ENCODE peak calls at places on chromosomes 5 and 9, in nine cellular contexts. One of them, this sample, is unnamed.

GRCh38 chr5:53425598-53426516 is 54.6 kb upstream of the FST start:
- DNase-seq in A549: no peak
- DNase-seq in adrenal gland: peak; percentile 26
- DNase-seq in heart right ventricle: no peak
- DNase-seq in sigmoid colon: no peak
- DNase-seq in lower lobe of right lung: no peak
- DNase-seq in cardiac muscle cell: peak; percentile 35
- DNase-seq in Peyer's patch: no peak
- DNase-seq in stomach: no peak
- DNase-seq in this sample: peak; percentile 37

GRCh38 chr9:92140074-92140753 is 25.0 kb upstream of the SPTLC1 start:
- DNase-seq in adrenal gland: peak; percentile 89
- DNase-seq in sigmoid colon: peak; percentile 91
- DNase-seq in A549: peak; percentile 73
- DNase-seq in Peyer's patch: peak; percentile 81
- DNase-seq in cardiac muscle cell: peak; percentile 79
- DNase-seq in heart right ventricle: peak; percentile 66
- DNase-seq in stomach: peak; percentile 83
- DNase-seq in lower lobe of right lung: peak; percentile 88
- DNase-seq in this sample: peak; percentile 68

GRCh38 chr9:121324316-121324715 is 45.7 kb downstream of the STOM start:
- DNase-seq in cardiac muscle cell: no peak
- DNase-seq in A549: no peak
- DNase-seq in Peyer's patch: no peak
- DNase-seq in adrenal gland: no peak
- DNase-seq in sigmoid colon: peak; percentile 70
- DNase-seq in lower lobe of right lung: peak; percentile 46
- DNase-seq in stomach: no peak
- DNase-seq in heart right ventricle: no peak
- DNase-seq in this sample: no peak

GRCh38 chr9:124660341-124660801 is 110.7 kb downstream of the NR6A1 start:
- DNase-seq in adrenal gland: peak; percentile 21
- DNase-seq in sigmoid colon: no peak
- DNase-seq in lower lobe of right lung: no peak
- DNase-seq in A549: no peak
- DNase-seq in stomach: no peak
- DNase-seq in Peyer's patch: no peak
- DNase-seq in cardiac muscle cell: peak; percentile 71
- DNase-seq in heart right ventricle: no peak
- DNase-seq in this sample: peak; percentile 38

GRCh38 chr5:97111004-97111403 is 31.4 kb downstream of the LIX1 start:
- DNase-seq in A549: no peak
- DNase-seq in heart right ventricle: no peak
- DNase-seq in sigmoid colon: no peak
- DNase-seq in Peyer's patch: no peak
- DNase-seq in lower lobe of right lung: no peak
- DNase-seq in cardiac muscle cell: no peak
- DNase-seq in adrenal gland: no peak
- DNase-seq in stomach: no peak
- DNase-seq in this sample: no peak

GRCh38 chr5:133145436-133146143 is 93.8 kb downstream of the HSPA4 start:
- DNase-seq in stomach: no peak
- DNase-seq in sigmoid colon: no peak
- DNase-seq in lower lobe of right lung: no peak
- DNase-seq in heart right ventricle: no peak
- DNase-seq in adrenal gland: no peak
- DNase-seq in A549: no peak
- DNase-seq in Peyer's patch: no peak
- DNase-seq in cardiac muscle cell: peak; percentile 7
- DNase-seq in this sample: no peak

GRCh38 chr5:26259081-26259480 is 779.3 kb downstream of the CDH9 start:
- DNase-seq in Peyer's patch: no peak
- DNase-seq in heart right ventricle: no peak
- DNase-seq in adrenal gland: no peak
- DNase-seq in lower lobe of right lung: no peak
- DNase-seq in cardiac muscle cell: no peak
- DNase-seq in A549: no peak
- DNase-seq in sigmoid colon: no peak
- DNase-seq in stomach: no peak
- DNase-seq in this sample: no peak

GRCh38 chr5:156327306-156327705 is 342 bp downstream of the SGCD start:
- DNase-seq in A549: no peak
- DNase-seq in sigmoid colon: no peak
- DNase-seq in lower lobe of right lung: no peak
- DNase-seq in cardiac muscle cell: peak; percentile 50
- DNase-seq in adrenal gland: no peak
- DNase-seq in heart right ventricle: no peak
- DNase-seq in Peyer's patch: no peak
- DNase-seq in stomach: no peak
- DNase-seq in this sample: no peak

GRCh38 chr5:32504923-32505596 is 60.5 kb upstream of the ZFR start:
- DNase-seq in cardiac muscle cell: peak; percentile 97
- DNase-seq in heart right ventricle: peak; percentile 70
- DNase-seq in adrenal gland: peak; percentile 38
- DNase-seq in lower lobe of right lung: no peak
- DNase-seq in sigmoid colon: peak; percentile 91
- DNase-seq in stomach: no peak
- DNase-seq in Peyer's patch: no peak
- DNase-seq in A549: no peak
- DNase-seq in this sample: peak; percentile 42

GRCh38 chr5:179381691-179382090 is 36.4 kb upstream of the ADAMTS2 start:
- DNase-seq in stomach: no peak
- DNase-seq in lower lobe of right lung: no peak
- DNase-seq in heart right ventricle: no peak
- DNase-seq in adrenal gland: no peak
- DNase-seq in Peyer's patch: no peak
- DNase-seq in A549: no peak
- DNase-seq in sigmoid colon: no peak
- DNase-seq in cardiac muscle cell: no peak
- DNase-seq in this sample: no peak

GRCh38 chr5:155128786-155129512 is 115.4 kb downstream of the KIF4B start:
- DNase-seq in stomach: no peak
- DNase-seq in sigmoid colon: no peak
- DNase-seq in lower lobe of right lung: no peak
- DNase-seq in heart right ventricle: no peak
- DNase-seq in cardiac muscle cell: no peak
- DNase-seq in adrenal gland: peak; percentile 75
- DNase-seq in Peyer's patch: no peak
- DNase-seq in A549: peak; percentile 15
- DNase-seq in this sample: no peak

GRCh38 chr5:108216890-108217289 is 165.0 kb downstream of the FBXL17 start:
- DNase-seq in adrenal gland: peak; percentile 27
- DNase-seq in A549: no peak
- DNase-seq in Peyer's patch: no peak
- DNase-seq in stomach: no peak
- DNase-seq in heart right ventricle: no peak
- DNase-seq in sigmoid colon: no peak
- DNase-seq in cardiac muscle cell: peak; percentile 53
- DNase-seq in lower lobe of right lung: no peak
- DNase-seq in this sample: no peak

GRCh38 chr9:37025381-37026084 is 8.5 kb downstream of the PAX5 start:
- DNase-seq in adrenal gland: no peak
- DNase-seq in Peyer's patch: no peak
- DNase-seq in heart right ventricle: no peak
- DNase-seq in cardiac muscle cell: no peak
- DNase-seq in A549: no peak
- DNase-seq in sigmoid colon: no peak
- DNase-seq in lower lobe of right lung: no peak
- DNase-seq in stomach: no peak
- DNase-seq in this sample: no peak
- H3K4me1 ChIP-seq in adrenal gland: peaks cover 38% of the 10 kb centered on the region
- H3K4me1 ChIP-seq in Peyer's patch: no peaks in the 10 kb centered on the region
- H3K4me1 ChIP-seq in heart right ventricle: peaks cover 49% of the 10 kb centered on the region
- H3K4me1 ChIP-seq in cardiac muscle cell: peaks cover 9% of the 10 kb centered on the region
- H3K4me1 ChIP-seq in A549: peaks cover 22% of the 10 kb centered on the region
- H3K4me1 ChIP-seq in sigmoid colon: peaks cover 44% of the 10 kb centered on the region
- H3K4me1 ChIP-seq in lower lobe of right lung: peaks cover 43% of the 10 kb centered on the region
- H3K4me1 ChIP-seq in stomach: peaks cover 53% of the 10 kb centered on the region
- H3K4me1 ChIP-seq in this sample: peaks cover 27% of the 10 kb centered on the region

GRCh38 chr9:32385135-32385884 is 867 bp downstream of the ACO1 start:
- DNase-seq in sigmoid colon: no peak
- DNase-seq in adrenal gland: no peak
- DNase-seq in cardiac muscle cell: peak; percentile 17
- DNase-seq in stomach: no peak
- DNase-seq in Peyer's patch: no peak
- DNase-seq in lower lobe of right lung: no peak
- DNase-seq in A549: peak; percentile 15
- DNase-seq in heart right ventricle: no peak
- DNase-seq in this sample: no peak

GRCh38 chr9:32385885-32386283 is 1.4 kb downstream of the ACO1 start:
- DNase-seq in lower lobe of right lung: no peak
- DNase-seq in stomach: no peak
- DNase-seq in Peyer's patch: no peak
- DNase-seq in A549: no peak
- DNase-seq in heart right ventricle: no peak
- DNase-seq in adrenal gland: no peak
- DNase-seq in sigmoid colon: no peak
- DNase-seq in cardiac muscle cell: no peak
- DNase-seq in this sample: no peak

GRCh38 chr9:32387256-32387655 is 2.8 kb downstream of the ACO1 start:
- DNase-seq in heart right ventricle: no peak
- DNase-seq in sigmoid colon: no peak
- DNase-seq in stomach: no peak
- DNase-seq in A549: no peak
- DNase-seq in lower lobe of right lung: no peak
- DNase-seq in adrenal gland: no peak
- DNase-seq in cardiac muscle cell: no peak
- DNase-seq in Peyer's patch: no peak
- DNase-seq in this sample: no peak

GRCh38 chr9:32384364-32385134 is at the start of gene ACO1:
- DNase-seq in heart right ventricle: peak; percentile 91
- DNase-seq in Peyer's patch: peak; percentile 96
- DNase-seq in A549: peak; percentile 84
- DNase-seq in stomach: peak; percentile 93
- DNase-seq in lower lobe of right lung: peak; percentile 93
- DNase-seq in adrenal gland: peak; percentile 90
- DNase-seq in cardiac muscle cell: peak; percentile 93
- DNase-seq in sigmoid colon: peak; percentile 94
- DNase-seq in this sample: peak; percentile 93

GRCh38 chr9:32389365-32389764 is 4.9 kb downstream of the ACO1 start:
- DNase-seq in sigmoid colon: no peak
- DNase-seq in Peyer's patch: no peak
- DNase-seq in lower lobe of right lung: no peak
- DNase-seq in heart right ventricle: peak; percentile 16
- DNase-seq in adrenal gland: peak; percentile 61
- DNase-seq in A549: no peak
- DNase-seq in cardiac muscle cell: no peak
- DNase-seq in stomach: no peak
- DNase-seq in this sample: no peak
- H3K4me1 ChIP-seq in sigmoid colon: peaks cover 32% of the 10 kb centered on the region
- H3K4me1 ChIP-seq in Peyer's patch: no peaks in the 10 kb centered on the region
- H3K4me1 ChIP-seq in lower lobe of right lung: peaks cover 22% of the 10 kb centered on the region
- H3K4me1 ChIP-seq in heart right ventricle: peaks cover 31% of the 10 kb centered on the region
- H3K4me1 ChIP-seq in adrenal gland: peaks cover 32% of the 10 kb centered on the region
- H3K4me1 ChIP-seq in A549: peaks cover 6% of the 10 kb centered on the region
- H3K4me1 ChIP-seq in cardiac muscle cell: peaks cover 5% of the 10 kb centered on the region
- H3K4me1 ChIP-seq in stomach: peaks cover 37% of the 10 kb centered on the region
- H3K4me1 ChIP-seq in this sample: no peaks in the 10 kb centered on the region

GRCh38 chr5:56703962-56704361 is 111.4 kb upstream of the MAP3K1 start:
- DNase-seq in adrenal gland: no peak
- DNase-seq in sigmoid colon: no peak
- DNase-seq in cardiac muscle cell: no peak
- DNase-seq in A549: no peak
- DNase-seq in Peyer's patch: no peak
- DNase-seq in heart right ventricle: no peak
- DNase-seq in stomach: no peak
- DNase-seq in lower lobe of right lung: no peak
- DNase-seq in this sample: no peak

GRCh38 chr5:56700711-56701110 is 114.6 kb upstream of the MAP3K1 start:
- DNase-seq in heart right ventricle: no peak
- DNase-seq in Peyer's patch: no peak
- DNase-seq in A549: no peak
- DNase-seq in adrenal gland: no peak
- DNase-seq in cardiac muscle cell: no peak
- DNase-seq in stomach: no peak
- DNase-seq in sigmoid colon: no peak
- DNase-seq in lower lobe of right lung: no peak
- DNase-seq in this sample: no peak

GRCh38 chr5:56698463-56699381 is 116.6 kb upstream of the MAP3K1 start:
- DNase-seq in sigmoid colon: no peak
- DNase-seq in Peyer's patch: no peak
- DNase-seq in cardiac muscle cell: peak; percentile 16
- DNase-seq in stomach: peak; percentile 42
- DNase-seq in A549: no peak
- DNase-seq in adrenal gland: no peak
- DNase-seq in lower lobe of right lung: no peak
- DNase-seq in heart right ventricle: no peak
- DNase-seq in this sample: no peak

GRCh38 chr5:56696900-56697299 is 118.4 kb upstream of the MAP3K1 start:
- DNase-seq in sigmoid colon: no peak
- DNase-seq in heart right ventricle: peak; percentile 49
- DNase-seq in stomach: no peak
- DNase-seq in lower lobe of right lung: no peak
- DNase-seq in Peyer's patch: no peak
- DNase-seq in A549: no peak
- DNase-seq in cardiac muscle cell: peak; percentile 59
- DNase-seq in adrenal gland: peak; percentile 55
- DNase-seq in this sample: no peak

DNA sequence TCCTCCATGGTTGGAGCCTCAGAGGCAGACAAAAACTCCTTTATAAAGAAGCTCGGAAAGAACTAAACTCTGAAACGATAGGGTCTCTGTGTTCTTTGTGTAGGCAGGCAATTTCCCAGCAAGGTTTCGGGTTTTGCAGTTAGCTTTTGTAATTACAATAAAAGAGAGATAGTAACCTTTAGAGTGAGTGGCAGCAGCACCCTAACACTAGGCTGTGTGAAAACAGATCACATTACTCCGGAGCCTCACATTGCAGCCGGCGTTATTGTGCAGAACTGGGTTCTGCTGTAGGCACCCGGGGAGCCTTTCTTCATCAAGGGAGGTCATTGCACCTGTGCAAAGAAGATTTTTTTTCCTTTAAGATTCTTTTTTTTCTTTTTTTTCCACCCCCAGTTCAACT is 115.8 kb upstream of the MAP3K1 start:
- DNase-seq in lower lobe of right lung: no peak
- DNase-seq in heart right ventricle: no peak
- DNase-seq in A549: no peak
- DNase-seq in cardiac muscle cell: no peak
- DNase-seq in stomach: no peak
- DNase-seq in adrenal gland: no peak
- DNase-seq in sigmoid colon: no peak
- DNase-seq in Peyer's patch: no peak
- DNase-seq in this sample: no peak
- H3K4me1 ChIP-seq in lower lobe of right lung: peaks cover 11% of the 10 kb centered on the region
- H3K4me1 ChIP-seq in heart right ventricle: peaks cover 36% of the 10 kb centered on the region
- H3K4me1 ChIP-seq in A549: no peaks in the 10 kb centered on the region
- H3K4me1 ChIP-seq in cardiac muscle cell: peaks cover 27% of the 10 kb centered on the region
- H3K4me1 ChIP-seq in stomach: peaks cover 19% of the 10 kb centered on the region
- H3K4me1 ChIP-seq in adrenal gland: no peaks in the 10 kb centered on the region
- H3K4me1 ChIP-seq in sigmoid colon: no peaks in the 10 kb centered on the region
- H3K4me1 ChIP-seq in Peyer's patch: peaks cover 4% of the 10 kb centered on the region
- H3K4me1 ChIP-seq in this sample: no peaks in the 10 kb centered on the region

GRCh38 chr5:61205013-61205412 is 42.7 kb upstream of the SMIM15 start:
- DNase-seq in A549: no peak
- DNase-seq in adrenal gland: no peak
- DNase-seq in stomach: no peak
- DNase-seq in lower lobe of right lung: no peak
- DNase-seq in Peyer's patch: no peak
- DNase-seq in cardiac muscle cell: no peak
- DNase-seq in heart right ventricle: no peak
- DNase-seq in sigmoid colon: no peak
- DNase-seq in this sample: no peak

GRCh38 chr5:61202213-61202612 is 39.9 kb upstream of the SMIM15 start:
- DNase-seq in heart right ventricle: no peak
- DNase-seq in cardiac muscle cell: no peak
- DNase-seq in lower lobe of right lung: no peak
- DNase-seq in A549: no peak
- DNase-seq in sigmoid colon: no peak
- DNase-seq in adrenal gland: no peak
- DNase-seq in stomach: no peak
- DNase-seq in Peyer's patch: no peak
- DNase-seq in this sample: no peak

GRCh38 chr5:61207884-61208283 is 45.6 kb upstream of the SMIM15 start:
- DNase-seq in stomach: no peak
- DNase-seq in heart right ventricle: no peak
- DNase-seq in sigmoid colon: no peak
- DNase-seq in cardiac muscle cell: no peak
- DNase-seq in lower lobe of right lung: no peak
- DNase-seq in Peyer's patch: no peak
- DNase-seq in adrenal gland: no peak
- DNase-seq in A549: no peak
- DNase-seq in this sample: no peak
- H3K4me1 ChIP-seq in stomach: no peaks in the 10 kb centered on the region
- H3K4me1 ChIP-seq in heart right ventricle: no peaks in the 10 kb centered on the region
- H3K4me1 ChIP-seq in sigmoid colon: no peaks in the 10 kb centered on the region
- H3K4me1 ChIP-seq in cardiac muscle cell: no peaks in the 10 kb centered on the region
- H3K4me1 ChIP-seq in lower lobe of right lung: no peaks in the 10 kb centered on the region
- H3K4me1 ChIP-seq in Peyer's patch: no peaks in the 10 kb centered on the region
- H3K4me1 ChIP-seq in adrenal gland: no peaks in the 10 kb centered on the region
- H3K4me1 ChIP-seq in A549: no peaks in the 10 kb centered on the region
- H3K4me1 ChIP-seq in this sample: no peaks in the 10 kb centered on the region